ENCODE peak calls at places on chromosomes 4 and X, in five cellular contexts. R, B, H, M and E are unnamed samples.
A peak's percentile ranks its signal among the peaks of the same experiment; 100 is the strongest.

GRCh38 chr4:8144359-8144758 is 14.3 kb downstream of the ABLIM2 start:
- DNase-seq in R (no peak), B (no peak), H (peak; percentile 50), M (no peak), E (no peak)

GRCh38 chr4:92516450-92516849 is 212.7 kb downstream of the GRID2 start:
- DNase-seq in R (no peak), B (no peak), H (no peak), M (no peak), E (no peak)

GRCh38 chr4:138037716-138038115 is 204.4 kb downstream of the SLC7A11 start:
- DNase-seq in R (no peak), B (no peak), H (no peak), M (peak; percentile 87), E (no peak)

GRCh38 chr4:5969336-5969735 is 48.9 kb downstream of the C4orf50 start:
- DNase-seq in R (no peak), B (no peak), H (no peak), M (no peak), E (no peak)

GRCh38 chr4:168153596-168154440 is 61.5 kb downstream of the ANXA10 start:
- DNase-seq in R (peak; percentile 15), B (peak; percentile 4), H (peak; percentile 91), M (peak; percentile 82), E (peak; percentile 80)

GRCh38 chr4:23930750-23931488 is 41.1 kb upstream of the PPARGC1A start:
- DNase-seq in R (no peak), B (no peak), H (peak; percentile 71), M (peak; percentile 17), E (no peak)

GRCh38 chr4:125115941-125116340 is 198.8 kb upstream of the FAT4 start:
- DNase-seq in R (no peak), B (no peak), H (no peak), M (no peak), E (no peak)

GRCh38 chr4:170420255-170420693 is 330.5 kb upstream of the AADAT start:
- DNase-seq in R (peak; percentile 69), B (peak; percentile 62), H (peak; percentile 18), M (peak; percentile 56), E (peak; percentile 64)

GRCh38 chr4:121594796-121595526 is 101.8 kb downstream of the ANXA5 start:
- DNase-seq in R (no peak), B (no peak), H (no peak), M (peak; percentile 73), E (no peak)

GRCh38 chrX:109472939-109473713 is 8.8 kb downstream of the GUCY2F start:
- DNase-seq in R (no peak), B (no peak), H (peak; percentile 15), M (peak; percentile 5), E (peak; percentile 26)

GRCh38 chrX:40105016-40105790 is 7.4 kb upstream of the BCOR start:
- DNase-seq in R (peak; percentile 55), B (no peak), H (peak; percentile 30), M (no peak), E (peak; percentile 63)

GRCh38 chr4:104866809-104867208 is 279.9 kb upstream of the TET2 start:
- DNase-seq in R (peak; percentile 20), B (no peak), H (no peak), M (no peak), E (no peak)

GRCh38 chr4:2867758-2868491 is 24.3 kb downstream of the ADD1 start:
- DNase-seq in R (no peak), B (no peak), H (peak; percentile 57), M (peak; percentile 38), E (no peak)

GRCh38 chr4:40307627-40308497 is 27.3 kb upstream of the CHRNA9 start:
- DNase-seq in R (peak; percentile 63), B (peak; percentile 84), H (no peak), M (no peak), E (peak; percentile 84)

GRCh38 chr4:40306991-40307390 is 28.1 kb upstream of the CHRNA9 start:
- DNase-seq in R (no peak), B (no peak), H (no peak), M (no peak), E (no peak)

GRCh38 chr4:40305329-40306193 is 29.6 kb upstream of the CHRNA9 start:
- DNase-seq in R (peak; percentile 82), B (peak; percentile 100), H (no peak), M (no peak), E (peak; percentile 96)

GRCh38 chr4:40308528-40309122 is 26.5 kb upstream of the CHRNA9 start:
- DNase-seq in R (no peak), B (no peak), H (no peak), M (no peak), E (no peak)

GRCh38 chr4:40306203-40306602 is 28.9 kb upstream of the CHRNA9 start:
- DNase-seq in R (no peak), B (no peak), H (no peak), M (no peak), E (no peak)
- H3K4me3 ChIP-seq in R (no peak overlapping the region), B (no peak overlapping the region), H (no peak overlapping the region), M (no peak overlapping the region), E (no peak overlapping the region)

GRCh38 chr4:77123403-77123802 is 33.6 kb upstream of the CCNG2 start:
- DNase-seq in R (no peak), B (no peak), H (no peak), M (no peak), E (no peak)

DNA sequence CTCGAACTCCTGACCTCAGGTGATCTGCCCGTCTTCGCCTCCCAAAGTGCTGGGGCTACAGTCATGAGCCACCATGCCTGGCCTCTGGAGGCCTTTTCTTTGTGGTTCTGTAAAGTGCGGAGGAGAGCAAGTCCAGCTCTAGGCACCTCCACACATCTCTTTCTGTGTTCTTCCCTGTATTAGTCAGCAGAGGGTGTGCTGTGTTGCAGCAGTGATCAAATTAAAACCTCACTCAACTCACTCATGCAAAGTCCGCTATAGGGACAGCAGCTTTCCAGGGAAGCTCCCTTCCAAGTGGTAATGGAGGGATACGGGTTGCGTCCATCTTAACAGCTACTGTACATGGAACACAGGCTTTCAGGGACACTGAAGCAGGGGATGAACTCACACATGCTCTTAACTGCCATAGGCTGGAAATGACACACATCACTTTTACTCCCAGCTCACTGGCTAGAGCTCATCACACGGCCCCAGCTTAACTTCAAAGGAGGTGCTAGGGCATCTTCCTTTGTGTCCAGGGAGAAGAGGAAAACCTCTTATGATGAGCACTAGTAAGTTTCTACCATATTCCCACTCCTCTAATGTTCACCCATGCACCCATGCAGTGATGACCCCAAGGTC is 36.0 kb upstream of the CCNG2 start:
- DNase-seq in R (no peak), B (no peak), H (no peak), M (no peak), E (peak; percentile 23)
- TF ChIP-seq CTCF in R (peak; percentile 50), B (peak; percentile 38), H (no peak), M (no peak), E (peak; percentile 18)

GRCh38 chr4:185304944-185305690 is 90.6 kb downstream of the LRP2BP start:
- DNase-seq in R (peak; percentile 68), B (peak; percentile 68), H (no peak), M (no peak), E (peak; percentile 88)
- H3K4me3 ChIP-seq in R (no peak overlapping the region), B (no peak overlapping the region), H (no peak overlapping the region), M (no peak overlapping the region), E (no peak overlapping the region)

GRCh38 chrX:38628587-38628986 is 67.2 kb downstream of the TSPAN7 start:
- DNase-seq in R (no peak), B (no peak), H (no peak), M (no peak), E (no peak)

GRCh38 chrX:38632516-38632915 is 71.2 kb downstream of the TSPAN7 start:
- DNase-seq in R (no peak), B (no peak), H (no peak), M (no peak), E (no peak)

DNA sequence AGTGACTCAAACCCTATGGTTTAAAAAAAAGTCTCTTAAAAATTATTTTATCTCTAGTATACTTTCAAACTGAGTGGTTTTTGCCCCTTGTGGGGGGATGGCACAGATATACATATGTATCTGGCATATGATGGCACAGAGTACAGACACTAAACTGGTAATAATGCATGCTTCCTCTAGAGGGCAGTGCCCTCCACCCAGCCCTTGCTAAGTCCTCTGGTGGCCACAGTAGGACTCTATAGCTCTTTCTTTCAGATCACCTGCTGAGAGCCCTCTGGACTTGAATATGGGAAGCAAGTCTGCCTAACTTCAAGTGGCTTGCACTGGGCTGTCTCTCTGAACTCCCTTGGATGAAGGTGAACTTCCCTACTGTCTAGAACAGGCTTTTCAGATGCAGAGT is 66.3 kb downstream of the TSPAN7 start:
- DNase-seq in R (no peak), B (no peak), H (no peak), M (no peak), E (peak; percentile 57)
- TF ChIP-seq CTCF in R (peak; percentile 84), B (peak; percentile 59), H (no peak), M (peak; percentile 28), E (peak; percentile 66)